ENCODE peak calls at places on chromosome 7, in nine cellular contexts. Z is fibroblast of lung, Q is astrocyte, N is left ventricle myocardium inferior, U is GM12865, F is GM10248, C is retinal pigment epithelial cell, K is mesothelial cell of epicardium, H is natural killer cell. S is an unnamed sample.

GRCh38 chr7:69654849-69655707 is 56.8 kb downstream of the AUTS2 start:
- DNase-seq in Z (no peak), Q (no peak), N (no peak), U (no peak), F (no peak), C (no peak), K (no peak), H (no peak), S (no peak)

GRCh38 chr7:1520574-1521234 is 9.8 kb upstream of the MAFK start:
- DNase-seq in Z (peak), Q (peak), N (no peak), U (no peak), F (no peak), C (no peak), K (no peak), H (no peak), S (no peak)

GRCh38 chr7:150997075-150997511 is 6.3 kb downstream of the NOS3 start:
- DNase-seq in Z (no peak), Q (no peak), N (no peak), U (no peak), F (no peak), C (no peak), K (no peak), H (no peak), S (no peak)

GRCh38 chr7:111388016-111388415 is 174.3 kb downstream of the IMMP2L start:
- DNase-seq in Z (no peak), Q (no peak), N (no peak), U (no peak), F (no peak), C (no peak), K (no peak), H (no peak), S (no peak)

GRCh38 chr7:74334026-74334425 is 44.8 kb downstream of the CLIP2 start:
- DNase-seq in Z (peak), Q (peak), N (no peak), U (no peak), F (no peak), C (no peak), K (no peak), H (no peak), S (no peak)

GRCh38 chr7:68573271-68574000 is 1024.8 kb upstream of the AUTS2 start:
- DNase-seq in Z (no peak), Q (no peak), N (no peak), U (no peak), F (no peak), C (no peak), K (no peak), H (no peak), S (no peak)

GRCh38 chr7:45402480-45403218 is 171.5 kb upstream of the ADCY1 start:
- DNase-seq in Z (peak), Q (peak), N (no peak), U (peak), F (no peak), C (peak), K (no peak), H (no peak), S (no peak)

GRCh38 chr7:95545007-95545615 is 51.2 kb downstream of the PDK4 start:
- DNase-seq in Z (peak), Q (peak), N (no peak), U (no peak), F (no peak), C (peak), K (no peak), H (no peak), S (no peak)

GRCh38 chr7:115494529-115495147 is 535.9 kb downstream of the TFEC start:
- DNase-seq in Z (no peak), Q (no peak), N (no peak), U (no peak), F (no peak), C (no peak), K (no peak), H (no peak), S (no peak)

GRCh38 chr7:142000244-142000643 is 4.6 kb downstream of the MGAM start:
- DNase-seq in Z (no peak), Q (no peak), N (no peak), U (no peak), F (no peak), C (no peak), K (no peak), H (no peak), S (no peak)

GRCh38 chr7:100957832-100958421 is 8.6 kb downstream of the MUC3A start:
- DNase-seq in Z (no peak), Q (peak), N (no peak), U (peak), F (no peak), C (no peak), K (no peak), H (no peak), S (no peak)

GRCh38 chr7:125316451-125316850 is 386.8 kb upstream of the POT1 start:
- DNase-seq in Z (peak), Q (no peak), N (no peak), U (peak), F (no peak), C (no peak), K (no peak), H (no peak), S (peak)

GRCh38 chr7:124027236-124027635 is 5.6 kb downstream of the TMEM229A start:
- DNase-seq in Z (no peak), Q (no peak), N (no peak), U (no peak), F (no peak), C (no peak), K (no peak), H (no peak), S (no peak)

GRCh38 chr7:82105463-82105862 is 335.6 kb upstream of the HGF start:
- DNase-seq in Z (peak), Q (peak), N (no peak), U (no peak), F (no peak), C (peak), K (no peak), H (no peak), S (no peak)

DNA sequence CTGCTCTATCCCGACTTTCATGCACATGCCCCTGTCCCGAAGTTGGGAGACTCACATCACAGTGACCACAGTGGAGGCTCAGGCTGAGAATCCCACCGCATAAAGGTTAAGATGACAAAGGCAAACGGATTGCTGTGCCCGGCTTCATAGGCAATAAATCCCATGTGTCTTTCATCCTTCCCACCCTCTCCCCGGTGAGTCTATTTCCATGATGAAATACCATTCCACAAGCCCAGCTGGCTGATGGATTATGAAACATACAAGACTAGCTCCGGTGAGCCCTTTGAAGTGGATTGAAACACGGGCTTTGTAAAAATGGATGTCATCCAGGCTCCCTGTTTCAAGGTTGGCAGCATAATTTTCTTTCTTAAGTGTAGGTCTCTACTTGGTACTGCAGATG is 91.9 kb upstream of the CALN1 start:
- DNase-seq in Z (no peak), Q (no peak), N (no peak), U (no peak), F (no peak), C (no peak), K (no peak), H (no peak), S (no peak)
- TF ChIP-seq CTCF in Z (no peak), Q (no peak), N (no peak), U (no peak), F (no peak), C (no peak), K (no peak), H (no peak), S (no peak)

GRCh38 chr7:12239821-12240220 is 28.7 kb downstream of the TMEM106B start:
- DNase-seq in Z (no peak), Q (no peak), N (no peak), U (no peak), F (no peak), C (no peak), K (no peak), H (no peak), S (no peak)

GRCh38 chr7:12249706-12250105 is 38.6 kb downstream of the TMEM106B start:
- DNase-seq in Z (peak), Q (no peak), N (no peak), U (no peak), F (no peak), C (no peak), K (no peak), H (no peak), S (no peak)

GRCh38 chr7:12244694-12245093 is 33.6 kb downstream of the TMEM106B start:
- DNase-seq in Z (no peak), Q (no peak), N (no peak), U (no peak), F (no peak), C (no peak), K (no peak), H (no peak), S (no peak)

DNA sequence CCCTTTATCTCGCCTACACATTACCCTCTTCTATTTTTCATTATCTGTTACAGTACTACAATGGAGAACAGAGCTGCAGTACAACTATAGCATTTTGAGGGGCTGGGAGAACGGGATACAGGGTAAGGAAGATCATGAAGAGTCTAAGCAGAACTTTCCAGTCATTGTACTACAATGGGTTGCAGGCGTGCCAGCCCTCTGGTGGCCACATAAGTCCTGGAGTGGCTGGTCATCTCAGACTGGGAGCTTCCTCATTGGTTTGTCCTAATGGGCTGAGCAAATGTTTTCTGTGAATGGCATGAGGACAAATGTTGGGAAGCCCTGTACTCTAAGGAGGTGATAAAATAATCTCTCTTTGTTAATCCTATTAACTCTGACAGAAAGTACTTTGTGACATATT is 33.0 kb downstream of the TMEM106B start:
- DNase-seq in Z (peak), Q (no peak), N (no peak), U (peak), F (no peak), C (peak), K (no peak), H (no peak), S (no peak)
- TF ChIP-seq CTCF in Z (peak), Q (peak), N (peak), U (peak), F (no peak), C (peak), K (no peak), H (no peak), S (peak)

DNA sequence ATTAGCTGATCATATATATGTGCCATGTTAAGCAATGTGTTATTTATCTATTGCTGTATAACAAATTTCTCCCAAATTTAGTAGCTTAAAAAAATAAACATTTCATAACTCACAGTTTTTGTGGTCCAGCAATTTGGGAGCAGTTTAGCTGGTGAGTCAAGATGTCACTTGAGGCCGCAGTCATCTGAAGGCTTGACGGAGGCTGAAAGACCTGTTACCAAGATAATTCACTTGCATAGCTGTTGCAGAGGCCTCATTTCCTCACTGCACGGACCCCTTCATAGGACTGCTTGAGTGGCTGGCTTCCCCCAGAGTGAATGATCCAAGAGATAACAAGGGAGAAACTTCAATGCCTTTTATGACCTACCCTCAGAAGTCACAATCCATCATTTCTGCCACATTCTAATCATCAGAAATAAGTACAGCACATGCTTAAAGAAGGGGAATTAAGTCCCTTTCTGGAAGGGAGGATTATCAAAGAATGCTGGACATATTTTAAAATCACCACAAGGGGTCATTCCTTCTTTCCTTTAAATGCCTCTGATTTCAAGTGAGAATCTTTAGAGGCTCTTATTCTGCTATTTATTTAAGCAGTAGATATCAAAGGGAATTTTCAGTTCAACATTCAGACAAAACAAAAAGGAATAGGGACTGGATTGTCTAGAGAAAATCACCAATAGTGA is 10.5 kb upstream of the SRPK2 start:
- DNase-seq in Z (peak), Q (peak), N (no peak), U (peak), F (no peak), C (no peak), K (no peak), H (no peak), S (no peak)
- TF ChIP-seq CTCF in Z (peak), Q (peak), N (no peak), U (no peak), F (peak), C (peak), K (peak), H (no peak), S (peak)

GRCh38 chr7:21497072-21497471 is 45.8 kb upstream of the DNAH11 start:
- DNase-seq in Z (no peak), Q (no peak), N (no peak), U (no peak), F (no peak), C (no peak), K (no peak), H (no peak), S (no peak)
- TF ChIP-seq CTCF in Z (peak), Q (peak), N (no peak), U (no peak), F (no peak), C (peak), K (no peak), H (no peak), S (no peak)

GRCh38 chr7:132840197-132840596 is 241.7 kb downstream of the CHCHD3 start:
- DNase-seq in Z (no peak), Q (no peak), N (no peak), U (no peak), F (no peak), C (no peak), K (no peak), H (no peak), S (no peak)

GRCh38 chr7:132837529-132837928 is 244.4 kb downstream of the CHCHD3 start:
- DNase-seq in Z (no peak), Q (no peak), N (no peak), U (no peak), F (no peak), C (no peak), K (no peak), H (no peak), S (no peak)

GRCh38 chr7:132838313-132838712 is 243.6 kb downstream of the CHCHD3 start:
- DNase-seq in Z (no peak), Q (no peak), N (no peak), U (no peak), F (no peak), C (no peak), K (no peak), H (no peak), S (no peak)

GRCh38 chr7:132846086-132846485 is 235.8 kb downstream of the CHCHD3 start:
- DNase-seq in Z (no peak), Q (no peak), N (peak), U (no peak), F (no peak), C (no peak), K (no peak), H (no peak), S (no peak)

DNA sequence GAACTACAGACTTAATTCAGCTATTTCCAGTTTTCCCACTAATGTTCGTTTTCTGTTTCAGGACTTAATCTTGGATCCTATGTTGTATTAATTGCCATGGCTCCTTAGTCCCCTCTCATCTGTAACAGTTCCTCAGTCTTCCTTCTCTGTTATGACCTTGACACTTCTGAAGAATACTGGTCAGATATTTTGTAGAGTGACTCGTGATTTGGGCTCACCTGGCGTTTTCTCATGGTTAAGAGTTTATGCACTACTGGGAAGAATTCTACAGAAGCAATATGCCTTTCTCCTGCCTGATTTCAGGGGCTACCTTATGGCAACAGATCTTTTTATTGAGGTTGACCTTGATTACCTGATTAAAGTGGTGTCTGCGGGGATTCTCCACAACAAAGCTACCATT is 239.4 kb downstream of the CHCHD3 start:
- DNase-seq in Z (no peak), Q (no peak), N (no peak), U (no peak), F (no peak), C (no peak), K (no peak), H (no peak), S (no peak)
- TF ChIP-seq CTCF in Z (no peak), Q (no peak), N (no peak), U (no peak), F (no peak), C (no peak), K (no peak), H (no peak), S (no peak)

GRCh38 chr7:43479042-43479441 is 103.9 kb upstream of the STK17A start:
- DNase-seq in Z (no peak), Q (no peak), N (no peak), U (peak), F (no peak), C (no peak), K (no peak), H (no peak), S (no peak)
- TF ChIP-seq CTCF in Z (no peak), Q (no peak), N (no peak), U (no peak), F (peak), C (no peak), K (no peak), H (no peak), S (no peak)

GRCh38 chr7:106781007-106781406 is 84.1 kb upstream of the PIK3CG start:
- DNase-seq in Z (no peak), Q (no peak), N (no peak), U (no peak), F (no peak), C (no peak), K (no peak), H (no peak), S (no peak)

GRCh38 chr7:106777666-106778299 is 87.3 kb upstream of the PIK3CG start:
- DNase-seq in Z (no peak), Q (no peak), N (no peak), U (no peak), F (no peak), C (no peak), K (no peak), H (no peak), S (no peak)

GRCh38 chr7:106778656-106779250 is 86.3 kb upstream of the PIK3CG start:
- DNase-seq in Z (peak), Q (peak), N (no peak), U (no peak), F (no peak), C (no peak), K (no peak), H (no peak), S (no peak)

GRCh38 chr7:106781828-106782544 is 83.1 kb upstream of the PIK3CG start:
- DNase-seq in Z (no peak), Q (no peak), N (no peak), U (no peak), F (no peak), C (no peak), K (no peak), H (no peak), S (no peak)

DNA sequence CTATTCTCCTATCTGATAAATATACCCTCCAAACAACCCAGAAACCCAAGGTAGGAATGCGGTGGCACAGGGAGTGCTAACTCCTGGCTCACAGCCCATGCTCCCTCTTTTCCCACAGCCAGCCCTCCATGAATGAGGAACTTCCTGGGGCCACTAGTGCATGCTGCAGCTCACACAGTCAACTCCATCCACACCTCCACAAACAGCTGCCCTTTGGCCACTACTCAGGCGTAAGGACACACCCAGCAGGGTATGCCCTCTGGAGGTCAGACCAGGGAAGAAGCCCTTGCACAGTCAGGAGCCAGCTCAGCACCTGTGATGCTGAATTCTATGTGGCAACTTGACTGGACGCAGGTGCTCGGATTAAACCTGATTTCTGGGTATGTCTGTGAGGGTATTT is 85.2 kb upstream of the PIK3CG start:
- DNase-seq in Z (no peak), Q (no peak), N (no peak), U (peak), F (no peak), C (no peak), K (no peak), H (no peak), S (peak)
- TF ChIP-seq CTCF in Z (no peak), Q (no peak), N (peak), U (peak), F (no peak), C (peak), K (no peak), H (no peak), S (peak)

GRCh38 chr7:4683884-4684565 is 1.9 kb downstream of the FOXK1 start:
- DNase-seq in Z (peak), Q (peak), N (peak), U (peak), F (peak), C (no peak), K (no peak), H (peak), S (no peak)
- TF ChIP-seq CTCF in Z (peak), Q (no peak), N (peak), U (peak), F (peak), C (peak), K (no peak), H (no peak), S (peak)

GRCh38 chr7:3162286-3162685 is 118.6 kb upstream of the CARD11 start:
- DNase-seq in Z (peak), Q (no peak), N (no peak), U (peak), F (no peak), C (no peak), K (no peak), H (no peak), S (no peak)
- TF ChIP-seq CTCF in Z (no peak), Q (peak), N (peak), U (no peak), F (no peak), C (peak), K (no peak), H (no peak), S (no peak)

GRCh38 chr7:66896441-66896840 is 24.6 kb upstream of the TMEM248 start:
- DNase-seq in Z (no peak), Q (no peak), N (no peak), U (no peak), F (no peak), C (no peak), K (no peak), H (no peak), S (no peak)

GRCh38 chr7:66899552-66900280 is 21.3 kb upstream of the TMEM248 start:
- DNase-seq in Z (no peak), Q (no peak), N (no peak), U (no peak), F (no peak), C (no peak), K (no peak), H (no peak), S (no peak)

DNA sequence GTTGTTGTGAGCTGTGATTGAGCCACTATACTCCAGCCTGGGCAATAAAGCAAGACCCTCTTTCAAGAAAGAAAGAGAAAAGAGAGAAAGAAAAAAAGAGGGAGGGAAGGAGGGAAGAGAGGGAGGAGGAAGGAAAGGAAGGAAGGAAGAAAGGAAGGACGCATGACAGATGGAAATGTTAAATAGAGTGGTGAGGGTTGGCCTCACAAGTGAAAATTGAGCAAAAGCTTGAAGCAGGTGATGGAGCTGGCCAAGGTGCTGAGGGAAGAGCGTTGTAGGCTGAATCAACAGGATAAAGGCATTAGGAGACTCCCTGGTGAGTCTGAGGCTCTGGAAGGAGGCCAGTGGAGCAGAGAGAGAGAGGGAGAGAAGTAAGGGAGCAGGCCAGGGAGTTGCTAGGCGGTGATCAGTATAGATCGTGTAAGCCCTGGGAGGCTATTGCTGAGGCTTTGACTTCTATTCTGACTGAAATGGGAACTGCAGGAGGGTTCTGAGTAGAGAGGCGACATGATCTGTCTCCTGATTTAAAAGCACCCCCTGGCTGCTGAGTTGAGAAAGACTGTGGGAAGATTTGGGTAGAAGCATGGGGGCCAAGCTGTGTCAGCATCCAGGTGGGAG is 26.5 kb upstream of the TMEM248 start:
- DNase-seq in Z (peak), Q (peak), N (no peak), U (peak), F (no peak), C (no peak), K (no peak), H (no peak), S (no peak)
- TF ChIP-seq CTCF in Z (no peak), Q (no peak), N (peak), U (peak), F (peak), C (no peak), K (no peak), H (no peak), S (no peak)